ENCODE peak calls at places on chromosomes 3 and 15, in four cellular contexts. One of them, this sample, is unnamed.
A peak's percentile ranks its signal among the peaks of the same experiment; 100 is the strongest.

GRCh38 chr3:175161291-175161690 is 302.2 kb downstream of the NAALADL2 start:
- DNase-seq in HCT116: no peak
- DNase-seq in HepG2: no peak
- DNase-seq in K562: no peak
- DNase-seq in this sample: no peak

GRCh38 chr3:133377396-133377795 is 22.5 kb upstream of the BFSP2 start:
- DNase-seq in HCT116: no peak
- DNase-seq in HepG2: peak; percentile 28
- DNase-seq in K562: peak; percentile 18
- DNase-seq in this sample: no peak

GRCh38 chr15:84816694-84817460 is at the start of gene ALPK3:
- DNase-seq in HCT116: no peak
- DNase-seq in HepG2: no peak
- DNase-seq in K562: no peak
- DNase-seq in this sample: no peak

GRCh38 chr3:195863121-195864061 is 45.0 kb downstream of the TNK2 start:
- DNase-seq in HCT116: peak; percentile 42
- DNase-seq in HepG2: peak; percentile 60
- DNase-seq in K562: peak; percentile 86
- DNase-seq in this sample: peak; percentile 38

GRCh38 chr3:113165841-113166240 is 45.5 kb upstream of the BOC start:
- DNase-seq in HCT116: no peak
- DNase-seq in HepG2: no peak
- DNase-seq in K562: no peak
- DNase-seq in this sample: no peak

GRCh38 chr3:11629716-11630115 is 14.0 kb downstream of the VGLL4 start:
- DNase-seq in HCT116: no peak
- DNase-seq in HepG2: no peak
- DNase-seq in K562: no peak
- DNase-seq in this sample: no peak

GRCh38 chr3:86785381-86785780 is 205.6 kb downstream of the VGLL3 start:
- DNase-seq in HCT116: no peak
- DNase-seq in HepG2: no peak
- DNase-seq in K562: no peak
- DNase-seq in this sample: no peak

GRCh38 chr15:100205549-100206295 is 136.1 kb downstream of the ADAMTS17 start:
- DNase-seq in HCT116: no peak
- DNase-seq in HepG2: no peak
- DNase-seq in K562: no peak
- DNase-seq in this sample: no peak

GRCh38 chr15:31312220-31312619 is 14.4 kb upstream of the KLF13 start:
- DNase-seq in HCT116: no peak
- DNase-seq in HepG2: no peak
- DNase-seq in K562: no peak
- DNase-seq in this sample: no peak

GRCh38 chr3:13880811-13881156 is 913 bp upstream of the WNT7A start:
- DNase-seq in HCT116: no peak
- DNase-seq in HepG2: no peak
- DNase-seq in K562: no peak
- DNase-seq in this sample: no peak

GRCh38 chr3:60076307-60076706 is 1026.5 kb upstream of the CFAP20DC start:
- DNase-seq in HCT116: no peak
- DNase-seq in HepG2: no peak
- DNase-seq in K562: no peak
- DNase-seq in this sample: no peak
- H3K4me3 ChIP-seq in HCT116: no peak overlapping the region
- H3K4me3 ChIP-seq in HepG2: no peak overlapping the region
- H3K4me3 ChIP-seq in K562: no peak overlapping the region
- H3K4me3 ChIP-seq in this sample: no peak overlapping the region

DNA sequence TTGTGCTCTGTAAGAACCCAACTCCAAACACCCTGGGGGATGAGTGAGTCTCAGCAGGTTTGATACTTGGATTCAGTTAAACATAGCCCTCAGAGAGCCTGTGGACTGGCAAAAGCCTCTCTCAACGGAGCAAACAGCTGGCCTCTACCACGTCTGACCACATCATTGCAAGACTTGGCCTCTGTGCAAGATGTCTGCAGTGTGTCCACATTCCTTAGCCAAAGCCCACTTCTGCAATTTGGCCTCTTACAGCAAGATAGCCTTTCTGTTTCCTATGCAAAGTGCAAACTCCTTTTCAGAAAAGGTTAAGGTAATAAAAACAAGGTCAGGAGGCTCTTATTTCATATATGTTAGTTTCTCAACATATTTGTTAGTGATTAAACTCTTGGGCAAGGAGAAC is 27.9 kb downstream of the FBN1 start:
- DNase-seq in HCT116: no peak
- DNase-seq in HepG2: no peak
- DNase-seq in K562: no peak
- DNase-seq in this sample: no peak
- TF ChIP-seq TCF7L2 in HCT116: no peak
- TF ChIP-seq TCF7L2 in HepG2: no peak
- TF ChIP-seq TCF7L2 in K562: no peak
- TF ChIP-seq TCF7L2 in this sample: no peak

GRCh38 chr3:155252021-155252420 is 41.5 kb downstream of the STRIT1 start:
- DNase-seq in HCT116: no peak
- DNase-seq in HepG2: no peak
- DNase-seq in K562: no peak
- DNase-seq in this sample: no peak

GRCh38 chr3:155254445-155254844 is 39.0 kb downstream of the STRIT1 start:
- DNase-seq in HCT116: no peak
- DNase-seq in HepG2: no peak
- DNase-seq in K562: no peak
- DNase-seq in this sample: no peak

GRCh38 chr3:155248531-155249187 is 44.8 kb downstream of the STRIT1 start:
- DNase-seq in HCT116: no peak
- DNase-seq in HepG2: no peak
- DNase-seq in K562: peak; percentile 14
- DNase-seq in this sample: no peak

GRCh38 chr3:155252535-155252934 is 40.9 kb downstream of the STRIT1 start:
- DNase-seq in HCT116: no peak
- DNase-seq in HepG2: no peak
- DNase-seq in K562: no peak
- DNase-seq in this sample: no peak
- H3K9me3 ChIP-seq in HCT116: no peaks in the 10 kb centered on the region
- H3K9me3 ChIP-seq in HepG2: no peaks in the 10 kb centered on the region
- H3K9me3 ChIP-seq in K562: peaks cover 8% of the 10 kb centered on the region
- H3K9me3 ChIP-seq in this sample: no peaks in the 10 kb centered on the region

GRCh38 chr3:45665101-45665572 is 24.1 kb upstream of the SACM1L start:
- DNase-seq in HCT116: peak; percentile 68
- DNase-seq in HepG2: peak; percentile 71
- DNase-seq in K562: peak; percentile 81
- DNase-seq in this sample: no peak
- H3K4me3 ChIP-seq in HCT116: no peak overlapping the region
- H3K4me3 ChIP-seq in HepG2: no peak overlapping the region
- H3K4me3 ChIP-seq in K562: no peak overlapping the region
- H3K4me3 ChIP-seq in this sample: no peak overlapping the region

DNA sequence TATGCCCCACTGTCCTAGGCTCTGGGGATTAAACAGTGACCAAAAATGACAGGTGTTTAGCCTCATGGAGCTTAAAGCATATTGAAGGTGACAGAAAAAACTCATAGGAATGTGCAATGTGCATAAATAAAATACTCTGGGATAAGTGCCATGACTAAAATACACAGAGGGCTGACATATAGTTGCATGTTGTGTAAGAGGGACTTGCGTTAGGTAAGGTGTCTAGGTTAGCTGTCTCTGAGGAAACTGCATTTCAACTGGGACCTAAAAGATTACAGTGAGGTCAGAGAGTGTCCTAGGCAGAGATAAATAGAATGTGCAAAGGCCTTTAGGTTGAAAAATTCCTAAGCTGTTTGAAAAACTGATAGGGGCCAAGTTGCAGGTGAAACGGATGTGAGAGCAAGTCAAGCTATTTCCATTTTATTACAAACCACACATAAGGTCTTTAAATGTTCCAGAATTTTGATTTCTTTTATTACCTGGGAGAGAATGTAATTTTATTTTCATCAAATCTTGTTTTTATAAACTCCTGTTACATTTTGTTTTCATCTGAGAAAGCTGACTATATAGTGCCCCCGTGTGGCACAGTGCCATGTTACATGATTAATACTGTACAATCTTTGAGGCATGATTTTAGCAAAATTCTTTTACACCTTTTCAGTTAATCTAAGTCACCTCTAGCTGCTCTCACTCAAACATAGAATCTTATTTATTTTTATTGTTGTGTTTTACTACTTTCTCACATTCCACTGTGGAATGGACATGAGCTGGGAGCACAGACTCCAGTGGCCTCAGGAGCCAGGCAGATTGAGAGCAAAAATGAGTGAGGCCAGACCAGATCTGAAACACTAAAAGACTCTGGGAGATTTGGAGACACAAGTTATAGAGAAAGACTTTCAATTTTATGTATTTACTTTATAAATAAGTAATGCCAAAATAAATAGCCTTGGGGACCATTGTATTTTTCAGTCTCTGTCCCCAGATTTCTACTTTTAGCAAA is 259.6 kb upstream of the ZNF717 start:
- DNase-seq in HCT116: no peak
- DNase-seq in HepG2: no peak
- DNase-seq in K562: no peak
- DNase-seq in this sample: no peak
- TF ChIP-seq TCF7L2 in HCT116: no peak
- TF ChIP-seq TCF7L2 in HepG2: no peak
- TF ChIP-seq TCF7L2 in K562: no peak
- TF ChIP-seq TCF7L2 in this sample: no peak

This sample was measured in Panc1.